ENCODE peak calls at places on chromosomes 11 and 22, in ten cellular contexts. E is mammary epithelial cell, G is GM23248, M is Peyer's patch, H is adrenal gland, F is GM23338, K is dorsolateral prefrontal cortex, Q is IMR-90, L is substantia nigra, V is ovary. X is an unnamed sample.

GRCh38 chr11:418343-419247 is 3.8 kb upstream of the SIGIRR start:
- DNase-seq in E (no peak), G (no peak), M (peak), H (no peak), F (no peak), K (no peak), Q (no peak), L (no peak), V (no peak), X (no peak)

GRCh38 chr22:28812491-28812890 is 12.1 kb upstream of the XBP1 start:
- DNase-seq in E (no peak), G (no peak), M (no peak), H (peak), F (no peak), K (no peak), Q (no peak), L (no peak), V (no peak), X (no peak)

GRCh38 chr22:40289991-40290459 is 56.3 kb upstream of the ADSL start:
- DNase-seq in E (peak), G (no peak), M (peak), H (no peak), F (no peak), K (no peak), Q (no peak), L (no peak), V (no peak), X (no peak)

GRCh38 chr22:25777870-25778269 is 35.9 kb downstream of the MYO18B start:
- DNase-seq in E (peak), G (peak), M (peak), H (peak), F (peak), K (peak), Q (peak), L (no peak), V (no peak), X (no peak)

GRCh38 chr11:74693531-74693930 is 37.7 kb downstream of the CHRDL2 start:
- DNase-seq in E (no peak), G (no peak), M (no peak), H (no peak), F (no peak), K (no peak), Q (no peak), L (no peak), V (no peak), X (no peak)

GRCh38 chr11:13207665-13208594 is 69.7 kb upstream of the BMAL1 start:
- DNase-seq in E (peak), G (peak), M (peak), H (peak), F (peak), K (no peak), Q (peak), L (no peak), V (peak), X (no peak)

GRCh38 chr11:74106125-74106524 is 64.7 kb downstream of the C2CD3 start:
- DNase-seq in E (no peak), G (no peak), M (no peak), H (no peak), F (no peak), K (no peak), Q (no peak), L (no peak), V (no peak), X (no peak)

GRCh38 chr22:46024136-46024840 is 47.3 kb upstream of the WNT7B start:
- DNase-seq in E (no peak), G (no peak), M (peak), H (no peak), F (no peak), K (no peak), Q (no peak), L (no peak), V (no peak), X (no peak)

GRCh38 chr11:104572279-104572678 is 326.0 kb downstream of the CASP12 start:
- DNase-seq in E (peak), G (no peak), M (no peak), H (no peak), F (no peak), K (no peak), Q (peak), L (no peak), V (no peak), X (no peak)

GRCh38 chr11:77206264-77207018 is 78.4 kb downstream of the MYO7A start:
- DNase-seq in E (no peak), G (no peak), M (peak), H (no peak), F (no peak), K (no peak), Q (no peak), L (no peak), V (no peak), X (no peak)

GRCh38 chr22:42945736-42946135 is 69.2 kb downstream of the PACSIN2 start:
- DNase-seq in E (peak), G (no peak), M (peak), H (no peak), F (peak), K (no peak), Q (no peak), L (no peak), V (no peak), X (no peak)

GRCh38 chr11:68014157-68014965 is 4.2 kb downstream of the ALDH3B1 start:
- DNase-seq in E (peak), G (peak), M (peak), H (peak), F (no peak), K (no peak), Q (peak), L (no peak), V (no peak), X (no peak)

GRCh38 chr11:68841718-68842426 is at the start of gene CPT1A:
- DNase-seq in E (peak), G (peak), M (peak), H (peak), F (peak), K (no peak), Q (peak), L (no peak), V (peak), X (no peak)

GRCh38 chr11:15471709-15472404 is 357.1 kb downstream of the INSC start:
- DNase-seq in E (no peak), G (no peak), M (peak), H (no peak), F (peak), K (no peak), Q (no peak), L (no peak), V (no peak), X (no peak)

GRCh38 chr11:67437082-67437821 is at the start of gene PTPRCAP:
- DNase-seq in E (no peak), G (no peak), M (peak), H (no peak), F (peak), K (no peak), Q (no peak), L (no peak), V (no peak), X (no peak)

GRCh38 chr11:117825538-117826359 is 1.2 kb upstream of the FXYD2 start:
- DNase-seq in E (no peak), G (no peak), M (peak), H (no peak), F (no peak), K (peak), Q (no peak), L (no peak), V (peak), X (no peak)

GRCh38 chr11:108961095-108961494 is 296.2 kb downstream of the DDX10 start:
- DNase-seq in E (no peak), G (no peak), M (no peak), H (no peak), F (no peak), K (no peak), Q (no peak), L (no peak), V (no peak), X (no peak)

GRCh38 chr11:35491231-35491871 is 34.1 kb downstream of the PAMR1 start:
- DNase-seq in E (peak), G (peak), M (no peak), H (no peak), F (no peak), K (no peak), Q (peak), L (no peak), V (no peak), X (no peak)

GRCh38 chr11:79503028-79503427 is 62.2 kb upstream of the TENM4 start:
- DNase-seq in E (no peak), G (peak), M (no peak), H (no peak), F (no peak), K (no peak), Q (no peak), L (peak), V (peak), X (no peak)

GRCh38 chr11:110376711-110377324 is 52.9 kb upstream of the FDX1 start:
- DNase-seq in E (peak), G (peak), M (peak), H (peak), F (peak), K (peak), Q (peak), L (no peak), V (peak), X (no peak)

GRCh38 chr11:60377737-60378136 is 595 bp upstream of the MS4A7 start:
- DNase-seq in E (no peak), G (no peak), M (peak), H (peak), F (no peak), K (peak), Q (no peak), L (no peak), V (no peak), X (no peak)

DNA sequence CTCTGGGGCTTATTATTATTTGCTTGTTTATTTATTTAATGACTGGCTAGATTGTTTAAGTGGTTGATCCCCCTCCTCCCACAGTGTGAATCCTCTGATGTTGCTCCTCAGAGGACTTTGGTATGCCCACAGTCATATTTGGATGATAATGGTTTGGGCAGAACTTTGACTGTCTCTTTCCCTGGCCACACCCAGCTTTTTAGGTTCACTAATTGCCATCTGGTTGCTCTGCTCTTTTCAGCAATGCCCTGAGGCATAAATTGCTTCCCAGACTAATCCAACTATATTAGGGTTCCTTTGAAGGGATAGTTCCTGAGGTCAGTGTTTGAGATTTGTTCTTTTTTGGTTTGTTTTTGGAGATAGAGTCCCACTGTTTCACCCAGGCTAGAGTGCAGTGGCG is 99.3 kb upstream of the RRM1 start:
- DNase-seq in E (no peak), G (peak), M (no peak), H (no peak), F (no peak), K (no peak), Q (no peak), L (no peak), V (no peak), X (no peak)
- H3K27ac ChIP-seq in E (no peak), G (no peak), M (no peak), H (no peak), F (no peak), K (no peak), Q (no peak), L (no peak), V (no peak), X (no peak)

GRCh38 chr11:106087815-106088435 is 10.5 kb downstream of the AASDHPPT start:
- DNase-seq in E (peak), G (peak), M (peak), H (peak), F (peak), K (peak), Q (peak), L (no peak), V (peak), X (peak)

GRCh38 chr11:106091480-106092123 is 14.1 kb downstream of the AASDHPPT start:
- DNase-seq in E (peak), G (peak), M (no peak), H (peak), F (no peak), K (no peak), Q (peak), L (no peak), V (no peak), X (no peak)

GRCh38 chr11:106088896-106089295 is 11.4 kb downstream of the AASDHPPT start:
- DNase-seq in E (no peak), G (peak), M (no peak), H (no peak), F (no peak), K (no peak), Q (peak), L (no peak), V (no peak), X (no peak)

GRCh38 chr11:106086135-106086534 is 8.7 kb downstream of the AASDHPPT start:
- DNase-seq in E (no peak), G (no peak), M (no peak), H (no peak), F (no peak), K (no peak), Q (no peak), L (no peak), V (no peak), X (no peak)

DNA sequence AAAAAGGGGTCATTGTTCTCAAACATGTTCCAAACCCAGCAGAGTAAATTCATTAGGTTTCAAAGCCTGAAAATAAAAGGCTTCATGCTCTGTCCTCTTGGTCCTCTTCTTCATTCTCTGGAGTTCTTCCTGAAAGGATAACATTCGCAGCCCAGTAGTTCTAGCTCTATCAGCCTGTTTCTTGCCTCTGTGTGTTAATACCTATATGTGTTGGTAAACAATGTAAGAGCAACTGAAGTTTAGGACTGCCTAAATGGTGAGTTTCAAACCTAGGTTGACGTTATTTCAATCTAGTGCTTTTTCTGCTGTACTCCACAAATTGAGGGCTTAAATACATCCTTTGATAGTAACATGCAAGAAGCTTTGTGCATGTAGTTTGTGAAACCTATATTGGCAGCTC is 9.4 kb downstream of the AASDHPPT start:
- DNase-seq in E (no peak), G (no peak), M (no peak), H (no peak), F (no peak), K (no peak), Q (no peak), L (no peak), V (no peak), X (no peak)
- H3K27ac ChIP-seq in E (no peak), G (peak), M (no peak), H (no peak), F (peak), K (no peak), Q (no peak), L (peak), V (no peak), X (peak)

GRCh38 chr11:96265236-96265737 is 77.7 kb downstream of the MAML2 start:
- DNase-seq in E (no peak), G (no peak), M (no peak), H (no peak), F (no peak), K (no peak), Q (no peak), L (no peak), V (no peak), X (no peak)
- H3K27ac ChIP-seq in E (no peak), G (no peak), M (no peak), H (no peak), F (no peak), K (no peak), Q (peak), L (no peak), V (no peak), X (no peak)

DNA sequence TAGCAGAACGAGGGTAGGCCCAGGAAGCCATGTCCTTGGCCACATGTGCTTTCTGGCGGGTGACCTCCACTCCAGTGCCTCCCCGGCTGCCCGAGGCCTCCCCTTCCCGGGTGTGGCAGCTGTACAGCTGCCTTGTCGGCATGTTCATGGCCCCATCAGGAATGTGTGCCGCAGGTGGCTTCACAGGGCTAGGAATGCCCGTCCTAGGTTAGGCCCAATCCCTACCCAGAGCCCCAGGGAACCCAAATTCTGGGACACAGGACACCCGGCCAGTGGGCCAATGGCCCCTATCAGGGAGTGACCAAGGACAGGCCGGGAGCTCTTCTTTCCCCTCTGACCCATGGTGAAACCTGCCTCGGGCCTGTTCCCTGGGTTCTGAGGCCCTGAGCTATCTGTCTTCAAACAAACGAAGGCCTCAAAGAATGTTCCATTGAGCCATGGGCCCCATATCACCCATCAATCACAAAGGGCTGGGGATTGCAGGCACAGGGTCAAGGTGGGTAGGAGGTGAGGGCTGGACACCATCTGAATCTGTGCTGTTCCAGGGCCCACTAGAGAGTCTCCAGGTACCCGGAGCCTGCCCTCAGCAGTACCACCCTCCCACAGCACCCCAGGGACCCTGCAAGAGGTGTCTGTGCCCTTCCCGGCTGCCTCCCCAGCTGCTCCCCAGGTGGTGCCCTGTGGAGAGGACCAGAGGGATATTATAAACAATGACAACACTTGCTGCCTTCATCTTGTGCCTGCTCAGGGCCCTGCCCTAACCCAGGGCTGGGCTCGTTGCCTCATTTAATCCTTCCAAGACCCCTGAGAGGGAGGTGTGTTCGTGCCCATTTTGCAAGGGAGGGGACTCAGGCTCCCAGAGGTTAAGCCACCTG is 4.1 kb upstream of the CDKN1C start:
- DNase-seq in E (no peak), G (no peak), M (no peak), H (no peak), F (no peak), K (no peak), Q (no peak), L (no peak), V (peak), X (no peak)
- H3K27ac ChIP-seq in E (no peak), G (no peak), M (no peak), H (no peak), F (no peak), K (no peak), Q (no peak), L (no peak), V (peak), X (no peak)

GRCh38 chr11:10639350-10639749 is 54.2 kb downstream of the IRAG1 start:
- DNase-seq in E (no peak), G (peak), M (peak), H (no peak), F (no peak), K (no peak), Q (no peak), L (no peak), V (no peak), X (no peak)
- H3K27ac ChIP-seq in E (no peak), G (no peak), M (peak), H (no peak), F (no peak), K (peak), Q (no peak), L (peak), V (no peak), X (peak)

GRCh38 chr22:32476286-32476685 is 1.7 kb downstream of the FBXO7 start:
- DNase-seq in E (no peak), G (peak), M (no peak), H (no peak), F (no peak), K (no peak), Q (no peak), L (no peak), V (no peak), X (no peak)
- H3K27ac ChIP-seq in E (peak), G (peak), M (peak), H (peak), F (no peak), K (peak), Q (no peak), L (no peak), V (peak), X (no peak)

GRCh38 chr11:134036484-134037092 is 32.3 kb upstream of the JAM3 start:
- DNase-seq in E (no peak), G (peak), M (peak), H (no peak), F (peak), K (no peak), Q (no peak), L (no peak), V (peak), X (no peak)
- H3K27ac ChIP-seq in E (no peak), G (peak), M (peak), H (peak), F (peak), K (peak), Q (peak), L (peak), V (peak), X (peak)

DNA sequence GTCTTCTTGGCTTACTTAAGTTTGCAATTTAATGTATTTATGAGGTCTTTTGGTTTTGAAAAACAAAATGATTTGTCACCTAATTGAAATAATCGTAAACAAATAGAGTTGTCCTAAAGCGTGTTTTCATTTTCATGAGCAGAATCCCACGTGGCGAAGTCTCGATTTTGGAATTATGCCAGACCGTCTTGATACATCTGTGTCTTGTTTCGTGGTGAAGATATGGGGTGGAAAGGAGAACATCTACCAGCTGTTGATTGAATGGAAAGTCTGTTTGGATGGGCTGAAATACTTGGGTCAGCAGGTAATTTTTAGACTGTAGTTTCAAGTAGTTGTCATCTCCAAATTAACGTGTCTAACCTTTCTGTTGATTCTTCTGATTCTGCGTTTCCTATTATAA is 64.7 kb downstream of the UVRAG start:
- DNase-seq in E (no peak), G (no peak), M (no peak), H (no peak), F (no peak), K (no peak), Q (no peak), L (no peak), V (no peak), X (no peak)
- H3K27ac ChIP-seq in E (no peak), G (no peak), M (no peak), H (no peak), F (no peak), K (no peak), Q (no peak), L (peak), V (no peak), X (peak)

X was measured in caudate nucleus.